ENCODE peak calls at places on chromosomes 11 and 22, in six cellular contexts. Z is prostate gland, A is heart left ventricle, E is NB4, H is suprapubic skin, J is HCT116. B is an unnamed sample.

GRCh38 chr11:57761301-57762234 is at the start of gene CTNND1:
- DNase-seq in Z (peak), A (peak), E (peak), H (peak), J (peak), B (peak)

GRCh38 chr11:16326679-16327297 is 29.6 kb downstream of the SOX6 start:
- DNase-seq in Z (no peak), A (no peak), E (no peak), H (no peak), J (no peak), B (no peak)

GRCh38 chr11:68641880-68642279 is 42.5 kb upstream of the GAL start:
- DNase-seq in Z (no peak), A (no peak), E (no peak), H (no peak), J (no peak), B (no peak)

GRCh38 chr22:45991108-45991507 is 14.1 kb upstream of the WNT7B start:
- DNase-seq in Z (no peak), A (no peak), E (no peak), H (no peak), J (no peak), B (no peak)

GRCh38 chr11:86064236-86064803 is 4.6 kb downstream of the PICALM start:
- DNase-seq in Z (no peak), A (no peak), E (peak), H (no peak), J (no peak), B (no peak)

GRCh38 chr22:46036558-46037408 is 59.8 kb upstream of the WNT7B start:
- DNase-seq in Z (peak), A (peak), E (peak), H (peak), J (peak), B (peak)

GRCh38 chr11:116918925-116919653 is 81.7 kb upstream of the APOA1 start:
- DNase-seq in Z (no peak), A (no peak), E (peak), H (no peak), J (no peak), B (no peak)

GRCh38 chr11:70331901-70332300 is 61.4 kb downstream of the PPFIA1 start:
- DNase-seq in Z (peak), A (no peak), E (no peak), H (no peak), J (no peak), B (peak)

GRCh38 chr22:44888491-44888941 is 121.3 kb downstream of the PHF21B start:
- DNase-seq in Z (no peak), A (no peak), E (no peak), H (peak), J (no peak), B (peak)

GRCh38 chr11:14148653-14149273 is 186.2 kb downstream of the SPON1 start:
- DNase-seq in Z (no peak), A (no peak), E (peak), H (no peak), J (peak), B (no peak)

GRCh38 chr11:33716236-33716635 is 15.6 kb upstream of the C11orf91 start:
- DNase-seq in Z (no peak), A (no peak), E (peak), H (no peak), J (no peak), B (no peak)

GRCh38 chr11:110096369-110096976 is 3.3 kb downstream of the ZC3H12C start:
- DNase-seq in Z (no peak), A (no peak), E (no peak), H (no peak), J (no peak), B (no peak)

GRCh38 chr11:38191101-38191500 is 1593.1 kb upstream of the RAG2 start:
- DNase-seq in Z (no peak), A (no peak), E (no peak), H (no peak), J (no peak), B (no peak)

GRCh38 chr11:73235236-73235786 is 17.2 kb downstream of the P2RY2 start:
- DNase-seq in Z (no peak), A (no peak), E (no peak), H (no peak), J (no peak), B (no peak)

GRCh38 chr11:21564813-21565212 is 628.1 kb upstream of the ANO5 start:
- DNase-seq in Z (no peak), A (no peak), E (no peak), H (no peak), J (no peak), B (no peak)

GRCh38 chr22:18085188-18085587 is 7.4 kb downstream of the PEX26 start:
- DNase-seq in Z (no peak), A (no peak), E (no peak), H (no peak), J (no peak), B (peak)

GRCh38 chr11:70567680-70568503 is 169.6 kb downstream of the CTTN start:
- DNase-seq in Z (peak), A (peak), E (peak), H (no peak), J (no peak), B (no peak)

GRCh38 chr22:39743955-39744752 is 149.4 kb downstream of the ENTHD1 start:
- DNase-seq in Z (no peak), A (no peak), E (no peak), H (no peak), J (no peak), B (no peak)

DNA sequence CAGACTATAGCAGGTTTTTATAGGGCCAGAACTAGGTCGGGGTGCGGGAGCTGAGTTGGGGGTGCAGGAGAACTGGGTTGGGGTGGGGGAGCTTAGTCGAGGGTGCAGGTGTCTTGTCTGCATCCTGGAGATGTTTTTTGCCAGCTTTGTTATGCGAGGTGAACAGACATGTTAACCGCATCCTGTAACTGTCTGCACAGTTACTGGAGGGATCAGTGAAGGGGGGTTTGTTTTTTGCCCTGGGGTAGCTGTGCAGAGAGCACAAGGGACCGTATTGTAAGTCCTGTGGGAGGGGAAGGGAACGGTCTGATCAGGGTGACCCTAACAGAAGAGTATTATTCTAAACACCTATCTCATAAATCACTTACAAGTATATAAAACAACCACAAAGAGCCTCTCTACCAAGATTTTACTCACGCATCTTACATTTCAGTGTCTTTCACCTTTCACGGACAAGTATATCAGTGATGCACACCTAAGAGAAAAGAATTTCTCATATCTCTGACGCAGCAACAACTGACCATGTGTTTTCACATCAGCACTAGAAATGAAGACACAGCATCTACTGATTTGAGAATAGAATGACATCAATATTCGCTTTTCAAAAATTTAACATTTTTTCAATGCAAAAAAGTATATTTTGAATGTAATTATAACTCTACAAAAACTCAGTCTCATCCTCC is 20.8 kb downstream of the ZNF195 start:
- DNase-seq in Z (no peak), A (no peak), E (no peak), H (no peak), J (no peak), B (no peak)
- TF ChIP-seq POLR2A in Z (no peak), A (no peak), E (no peak), H (no peak), J (no peak), B (no peak)

GRCh38 chr11:18012314-18012905 is 437 bp downstream of the SERGEF start:
- DNase-seq in Z (peak), A (no peak), E (peak), H (no peak), J (no peak), B (no peak)
- TF ChIP-seq POLR2A in Z (no peak), A (no peak), E (no peak), H (no peak), J (no peak), B (no peak)

GRCh38 chr22:20316844-20317401 is 2.9 kb downstream of the DGCR6L start:
- DNase-seq in Z (no peak), A (no peak), E (no peak), H (no peak), J (no peak), B (peak)

GRCh38 chr22:20316217-20316843 is 3.5 kb downstream of the DGCR6L start:
- DNase-seq in Z (peak), A (no peak), E (no peak), H (peak), J (no peak), B (peak)

GRCh38 chr22:20319041-20319744 is 667 bp downstream of the DGCR6L start:
- DNase-seq in Z (peak), A (no peak), E (peak), H (peak), J (no peak), B (peak)

GRCh38 chr22:20324139-20324516 is 4.3 kb upstream of the DGCR6L start:
- DNase-seq in Z (no peak), A (no peak), E (no peak), H (no peak), J (no peak), B (no peak)

GRCh38 chr22:20319745-20320658 is at the start of gene DGCR6L:
- DNase-seq in Z (peak), A (peak), E (peak), H (peak), J (peak), B (peak)
- TF ChIP-seq POLR2A in Z (peak), A (no peak), E (peak), H (no peak), J (peak), B (no peak)

GRCh38 chr22:24159650-24160049 is 21.6 kb upstream of the SUSD2 start:
- DNase-seq in Z (no peak), A (no peak), E (peak), H (no peak), J (no peak), B (no peak)

GRCh38 chr22:24162377-24162927 is 18.8 kb upstream of the SUSD2 start:
- DNase-seq in Z (no peak), A (no peak), E (no peak), H (no peak), J (no peak), B (no peak)

GRCh38 chr22:24161485-24161884 is 19.8 kb upstream of the SUSD2 start:
- DNase-seq in Z (no peak), A (no peak), E (no peak), H (no peak), J (no peak), B (no peak)

GRCh38 chr22:24161909-24162308 is 19.4 kb upstream of the SUSD2 start:
- DNase-seq in Z (peak), A (no peak), E (no peak), H (no peak), J (no peak), B (no peak)

GRCh38 chr22:24160546-24160945 is 20.7 kb upstream of the SUSD2 start:
- DNase-seq in Z (no peak), A (no peak), E (no peak), H (no peak), J (no peak), B (no peak)
- TF ChIP-seq POLR2A in Z (no peak), A (no peak), E (no peak), H (no peak), J (no peak), B (no peak)

GRCh38 chr22:49062155-49063039 is 765.3 kb downstream of the BRD1 start:
- DNase-seq in Z (no peak), A (no peak), E (no peak), H (no peak), J (no peak), B (no peak)
- TF ChIP-seq POLR2A in Z (no peak), A (no peak), E (no peak), H (no peak), J (no peak), B (no peak)

GRCh38 chr22:50247748-50248147 is 2.9 kb upstream of the TUBGCP6 start:
- DNase-seq in Z (no peak), A (no peak), E (no peak), H (no peak), J (peak), B (no peak)

GRCh38 chr22:50250555-50251471 is at the start of gene HDAC10:
- DNase-seq in Z (peak), A (peak), E (peak), H (no peak), J (no peak), B (peak)

GRCh38 chr22:50248192-50249084 is 2.6 kb downstream of the HDAC10 start:
- DNase-seq in Z (no peak), A (no peak), E (no peak), H (no peak), J (no peak), B (no peak)

GRCh38 chr22:50250249-50250554 is 863 bp downstream of the HDAC10 start:
- DNase-seq in Z (no peak), A (no peak), E (no peak), H (no peak), J (no peak), B (no peak)

DNA sequence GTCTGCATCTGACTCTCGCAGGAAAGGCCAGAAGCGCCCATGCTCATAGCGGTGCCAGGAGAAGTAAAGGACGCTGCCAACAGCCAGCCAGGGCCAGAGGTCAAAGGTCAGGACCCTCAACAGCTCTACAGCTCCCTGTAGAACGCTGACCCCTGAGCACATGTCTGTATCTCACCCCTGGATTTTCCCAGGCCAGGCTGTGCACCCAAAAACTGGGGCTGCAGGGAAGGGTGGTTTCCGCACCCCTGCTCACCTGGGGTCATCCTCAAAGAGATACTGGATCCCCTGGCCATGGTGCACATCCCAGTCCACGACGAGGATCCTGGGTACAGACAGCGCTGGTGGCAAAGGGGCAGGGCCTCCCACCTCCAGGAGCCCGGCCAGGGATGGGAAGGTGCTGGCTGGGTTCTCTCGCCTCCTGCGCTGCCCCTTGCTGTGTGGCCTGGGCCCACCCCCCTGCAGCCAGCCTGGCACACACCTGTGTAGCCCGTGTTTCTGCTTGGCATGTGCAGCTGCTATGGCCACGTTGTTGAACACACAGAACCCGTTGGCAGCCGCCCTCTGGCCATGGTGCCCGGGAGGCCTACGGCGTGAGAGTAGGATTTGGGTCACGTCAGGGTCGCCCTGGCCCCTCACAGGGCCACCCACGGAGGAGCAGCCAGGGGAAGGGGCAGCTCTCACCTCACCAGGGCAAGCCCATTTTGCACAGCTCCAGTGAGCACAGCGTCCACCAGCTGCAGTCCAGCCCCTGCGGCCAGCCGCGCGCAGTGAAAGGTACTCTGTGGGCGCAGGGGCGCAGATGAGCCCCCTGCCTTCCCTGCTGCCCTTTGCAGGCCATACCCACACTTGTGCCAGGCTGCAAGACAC is 1.4 kb downstream of the HDAC10 start:
- DNase-seq in Z (no peak), A (no peak), E (no peak), H (no peak), J (no peak), B (no peak)
- TF ChIP-seq POLR2A in Z (no peak), A (no peak), E (no peak), H (no peak), J (no peak), B (no peak)

DNA sequence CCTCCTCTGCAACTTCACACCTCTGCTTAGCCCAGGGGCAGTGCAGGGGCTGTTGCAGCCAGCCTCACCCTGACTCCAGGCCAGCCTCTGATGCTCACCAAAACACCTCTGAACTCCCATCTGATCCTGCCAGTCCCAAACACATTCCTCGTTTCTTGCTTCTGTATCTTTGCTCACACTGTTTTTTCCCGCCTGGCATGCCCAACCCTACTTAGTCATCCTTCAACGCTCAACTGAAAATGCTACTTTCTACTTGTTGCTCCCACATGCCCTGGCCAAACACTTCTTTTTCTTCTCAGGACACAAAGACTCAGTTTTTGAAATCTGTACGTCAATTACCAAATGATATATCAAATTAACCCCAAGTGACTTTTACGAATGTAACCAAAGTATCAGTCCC is 140.8 kb upstream of the ZBED5 start:
- DNase-seq in Z (no peak), A (no peak), E (no peak), H (no peak), J (no peak), B (no peak)
- TF ChIP-seq POLR2A in Z (no peak), A (no peak), E (no peak), H (no peak), J (no peak), B (no peak)

GRCh38 chr22:24554316-24555159 is at the start of gene GUCD1:
- DNase-seq in Z (peak), A (peak), E (peak), H (no peak), J (no peak), B (no peak)
- TF ChIP-seq POLR2A in Z (peak), A (no peak), E (peak), H (no peak), J (no peak), B (no peak)

DNA sequence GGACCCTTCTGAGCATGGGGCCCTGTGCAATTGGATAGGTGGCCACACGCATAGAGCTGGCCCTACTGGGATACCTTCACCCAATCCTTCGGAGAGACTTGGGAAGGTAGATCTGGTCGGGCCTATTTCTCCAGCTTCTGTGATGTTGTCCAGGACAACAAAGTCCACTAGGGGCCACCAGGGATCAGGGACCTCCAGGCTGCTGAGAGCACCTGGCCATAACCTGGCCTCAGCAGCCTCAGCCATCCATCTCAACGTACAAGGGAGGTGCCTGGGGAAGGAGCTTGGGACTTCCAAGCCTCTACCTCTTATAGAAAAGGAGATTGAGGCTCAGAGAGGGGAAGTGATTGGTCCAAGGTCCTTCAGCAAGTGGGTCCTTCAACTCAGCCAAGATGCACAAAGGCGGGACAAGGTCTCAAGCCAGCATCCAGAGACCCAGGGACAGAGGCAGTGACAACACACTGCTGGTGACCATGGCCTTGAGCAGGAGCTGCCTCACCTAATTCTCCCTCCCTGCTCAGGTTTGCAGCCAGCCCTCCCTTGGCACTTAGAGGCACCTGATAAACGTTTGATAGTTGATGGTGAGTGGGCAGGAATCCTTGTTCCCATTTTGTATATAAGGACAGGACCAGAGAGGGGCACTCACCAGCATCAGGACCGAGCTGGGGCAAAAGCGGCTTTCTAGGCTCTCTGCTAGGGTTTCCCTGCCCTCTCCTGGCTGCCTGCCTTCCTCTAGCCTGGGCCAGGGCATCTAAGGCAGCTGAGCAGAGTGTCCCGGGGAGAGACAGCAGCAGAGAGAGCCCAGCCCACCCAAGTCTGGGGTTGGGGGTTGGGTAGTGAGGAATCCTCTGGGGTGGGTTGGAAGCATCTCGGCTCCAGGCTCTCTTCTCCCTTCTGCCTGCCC is 4.5 kb downstream of the RAC2 start:
- DNase-seq in Z (no peak), A (no peak), E (no peak), H (no peak), J (no peak), B (no peak)
- TF ChIP-seq POLR2A in Z (no peak), A (no peak), E (no peak), H (no peak), J (no peak), B (no peak)

B was measured in lower leg skin.